ENCODE peak calls at places on chromosomes 3 and 15, in four cellular contexts. H is M059J; A is A549; V is stimulated activated CD4-positive, alpha-beta T cell treated with anti-CD3 and anti-CD28 coated beads, Interleukin-15, amount 100 ng/mL, for 1 hour. C is an unnamed sample.

GRCh38 chr15:92665100-92665555 is 9.6 kb upstream of the FAM174B start:
- DNase-seq in H (peak; percentile 58), A (no peak), V (no peak), C (no peak)

GRCh38 chr15:65962187-65962586 is 92.9 kb downstream of the RAB11A start:
- DNase-seq in H (peak; percentile 30), A (peak; percentile 30), V (no peak), C (no peak)

GRCh38 chr15:67607959-67608605 is 65.6 kb downstream of the MAP2K5 start:
- DNase-seq in H (no peak), A (no peak), V (no peak), C (no peak)

GRCh38 chr15:100100926-100101325 is 240.8 kb downstream of the ADAMTS17 start:
- DNase-seq in H (no peak), A (no peak), V (no peak), C (no peak)

GRCh38 chr3:52978109-52978754 is 67.6 kb downstream of the SFMBT1 start:
- DNase-seq in H (no peak), A (no peak), V (no peak), C (peak; percentile 74)

GRCh38 chr3:86382556-86382955 is 608.4 kb downstream of the VGLL3 start:
- DNase-seq in H (no peak), A (no peak), V (no peak), C (no peak)

GRCh38 chr15:60735559-60736047 is 256.7 kb upstream of the ICE2 start:
- DNase-seq in H (no peak), A (no peak), V (no peak), C (no peak)

GRCh38 chr3:117434881-117435412 is 725.4 kb downstream of the TUSC7 start:
- DNase-seq in H (no peak), A (no peak), V (no peak), C (no peak)

GRCh38 chr15:40536501-40536900 is 28.3 kb downstream of the CCDC32 start:
- DNase-seq in H (peak; percentile 8), A (no peak), V (no peak), C (no peak)

GRCh38 chr3:150319900-150320299 is 88.2 kb upstream of the TSC22D2 start:
- DNase-seq in H (peak; percentile 100), A (peak; percentile 95), V (no peak), C (no peak)

GRCh38 chr3:185915642-185916041 is 22.2 kb downstream of the TRA2B start:
- DNase-seq in H (no peak), A (no peak), V (no peak), C (no peak)

GRCh38 chr3:149020196-149020838 is 29.0 kb downstream of the GYG1 start:
- DNase-seq in H (no peak), A (no peak), V (no peak), C (no peak)

GRCh38 chr15:62391565-62392262 is 226.6 kb upstream of the C2CD4B start:
- DNase-seq in H (peak; percentile 48), A (peak; percentile 59), V (no peak), C (peak; percentile 26)

GRCh38 chr3:141680620-141681389 is 57.3 kb upstream of the RNF7 start:
- DNase-seq in H (peak; percentile 92), A (no peak), V (no peak), C (no peak)

GRCh38 chr3:67064105-67064504 is 66.0 kb downstream of the KBTBD8 start:
- DNase-seq in H (peak; percentile 23), A (no peak), V (no peak), C (no peak)

GRCh38 chr3:40841131-40841530 is 316.4 kb downstream of the ZNF621 start:
- DNase-seq in H (no peak), A (no peak), V (no peak), C (no peak)